ENCODE peak calls at places on chromosomes 1 and 21, in four cellular contexts. One of them, this sample, is unnamed.
A peak's percentile ranks its signal among the peaks of the same experiment; 100 is the strongest.

GRCh38 chr21:39000496-39000895 is 182.8 kb downstream of the PSMG1 start:
- DNase-seq in dorsolateral prefrontal cortex: no peak
- DNase-seq in right lobe of liver: no peak
- DNase-seq in pancreas: no peak
- DNase-seq in this sample: no peak

GRCh38 chr1:93080424-93080823 is 1.3 kb downstream of the MTF2 start:
- DNase-seq in dorsolateral prefrontal cortex: no peak
- DNase-seq in right lobe of liver: no peak
- DNase-seq in pancreas: no peak
- DNase-seq in this sample: no peak

GRCh38 chr1:177511036-177511435 is 340.3 kb downstream of the BRINP2 start:
- DNase-seq in dorsolateral prefrontal cortex: no peak
- DNase-seq in right lobe of liver: no peak
- DNase-seq in pancreas: no peak
- DNase-seq in this sample: no peak

GRCh38 chr1:59427155-59427554 is 130.3 kb downstream of the FGGY start:
- DNase-seq in dorsolateral prefrontal cortex: no peak
- DNase-seq in right lobe of liver: no peak
- DNase-seq in pancreas: no peak
- DNase-seq in this sample: no peak

GRCh38 chr1:41342774-41343355 is 18.4 kb upstream of the FOXO6 start:
- DNase-seq in dorsolateral prefrontal cortex: no peak
- DNase-seq in right lobe of liver: peak; percentile 31
- DNase-seq in pancreas: no peak
- DNase-seq in this sample: peak; percentile 27

GRCh38 chr21:42330380-42331336 is 15.4 kb upstream of the TFF3 start:
- DNase-seq in dorsolateral prefrontal cortex: no peak
- DNase-seq in right lobe of liver: peak; percentile 7
- DNase-seq in pancreas: no peak
- DNase-seq in this sample: peak; percentile 8

GRCh38 chr1:172450524-172450885 is 6.6 kb upstream of the PIGC start:
- DNase-seq in dorsolateral prefrontal cortex: no peak
- DNase-seq in right lobe of liver: peak; percentile 77
- DNase-seq in pancreas: no peak
- DNase-seq in this sample: no peak

GRCh38 chr1:6454856-6455751 is 10.9 kb downstream of the TNFRSF25 start:
- DNase-seq in dorsolateral prefrontal cortex: no peak
- DNase-seq in right lobe of liver: no peak
- DNase-seq in pancreas: no peak
- DNase-seq in this sample: no peak

GRCh38 chr1:87506147-87506546 is 177.5 kb downstream of the LMO4 start:
- DNase-seq in dorsolateral prefrontal cortex: no peak
- DNase-seq in right lobe of liver: no peak
- DNase-seq in pancreas: no peak
- DNase-seq in this sample: no peak

GRCh38 chr21:17921579-17922530 is 102.7 kb upstream of the C21orf91 start:
- DNase-seq in dorsolateral prefrontal cortex: no peak
- DNase-seq in right lobe of liver: no peak
- DNase-seq in pancreas: peak; percentile 13
- DNase-seq in this sample: no peak

GRCh38 chr1:50970508-50970885 is 452 bp downstream of the CDKN2C start:
- DNase-seq in dorsolateral prefrontal cortex: no peak
- DNase-seq in right lobe of liver: no peak
- DNase-seq in pancreas: no peak
- DNase-seq in this sample: no peak

GRCh38 chr1:7424352-7424890 is 346.7 kb upstream of the VAMP3 start:
- DNase-seq in dorsolateral prefrontal cortex: no peak
- DNase-seq in right lobe of liver: peak; percentile 13
- DNase-seq in pancreas: peak; percentile 77
- DNase-seq in this sample: peak; percentile 24

GRCh38 chr21:44255519-44255981 is 6.1 kb downstream of the DNMT3L start:
- DNase-seq in dorsolateral prefrontal cortex: no peak
- DNase-seq in right lobe of liver: peak; percentile 23
- DNase-seq in pancreas: no peak
- DNase-seq in this sample: peak; percentile 54

GRCh38 chr21:44478801-44479167 is 23.5 kb downstream of the LRRC3 start:
- DNase-seq in dorsolateral prefrontal cortex: peak; percentile 9
- DNase-seq in right lobe of liver: no peak
- DNase-seq in pancreas: no peak
- DNase-seq in this sample: peak; percentile 21

GRCh38 chr1:117656202-117656641 is 50.4 kb downstream of the TENT5C start:
- DNase-seq in dorsolateral prefrontal cortex: no peak
- DNase-seq in right lobe of liver: no peak
- DNase-seq in pancreas: no peak
- DNase-seq in this sample: peak; percentile 87

GRCh38 chr1:6538958-6539357 is 15.4 kb downstream of the NOL9 start:
- DNase-seq in dorsolateral prefrontal cortex: no peak
- DNase-seq in right lobe of liver: no peak
- DNase-seq in pancreas: no peak
- DNase-seq in this sample: no peak

GRCh38 chr1:247146671-247147070 is 25.1 kb downstream of the ZNF124 start:
- DNase-seq in dorsolateral prefrontal cortex: no peak
- DNase-seq in right lobe of liver: no peak
- DNase-seq in pancreas: no peak
- DNase-seq in this sample: no peak
- TF ChIP-seq CTCF in dorsolateral prefrontal cortex: no peak
- TF ChIP-seq CTCF in right lobe of liver: no peak
- TF ChIP-seq CTCF in pancreas: no peak
- TF ChIP-seq CTCF in this sample: no peak

GRCh38 chr1:47967868-47968267 is 29.3 kb downstream of the TRABD2B start:
- DNase-seq in dorsolateral prefrontal cortex: no peak
- DNase-seq in right lobe of liver: peak; percentile 3
- DNase-seq in pancreas: no peak
- DNase-seq in this sample: no peak

GRCh38 chr1:47969478-47969877 is 27.7 kb downstream of the TRABD2B start:
- DNase-seq in dorsolateral prefrontal cortex: no peak
- DNase-seq in right lobe of liver: peak; percentile 86
- DNase-seq in pancreas: no peak
- DNase-seq in this sample: no peak

GRCh38 chr1:47963093-47963492 is 34.1 kb downstream of the TRABD2B start:
- DNase-seq in dorsolateral prefrontal cortex: no peak
- DNase-seq in right lobe of liver: no peak
- DNase-seq in pancreas: no peak
- DNase-seq in this sample: no peak

GRCh38 chr1:47968489-47968888 is 28.7 kb downstream of the TRABD2B start:
- DNase-seq in dorsolateral prefrontal cortex: no peak
- DNase-seq in right lobe of liver: peak; percentile 28
- DNase-seq in pancreas: no peak
- DNase-seq in this sample: no peak

DNA sequence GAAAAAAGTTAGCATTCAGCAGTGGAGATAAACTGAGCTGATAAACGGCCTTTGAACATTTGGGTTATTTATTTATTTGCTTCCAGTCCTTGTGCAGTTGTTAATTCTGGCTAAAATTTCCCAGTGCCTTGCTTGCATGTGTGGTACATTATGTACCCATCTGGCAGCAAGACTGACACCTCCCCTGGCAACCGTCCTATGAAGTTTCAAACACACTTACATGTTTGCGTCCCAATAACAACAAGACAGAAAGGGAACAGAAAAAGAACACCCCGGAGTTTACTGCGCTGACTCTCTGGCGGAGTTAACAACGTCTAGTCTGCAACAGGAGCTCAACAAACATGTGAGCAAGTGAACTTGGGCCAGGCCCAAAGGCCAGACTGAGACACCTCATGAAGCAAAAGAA is 33.6 kb downstream of the TRABD2B start:
- DNase-seq in dorsolateral prefrontal cortex: no peak
- DNase-seq in right lobe of liver: peak; percentile 91
- DNase-seq in pancreas: peak; percentile 45
- DNase-seq in this sample: no peak
- H3K4me3 ChIP-seq in dorsolateral prefrontal cortex: no peak overlapping the region
- H3K4me3 ChIP-seq in right lobe of liver: no peak overlapping the region
- H3K4me3 ChIP-seq in pancreas: no peak overlapping the region
- H3K4me3 ChIP-seq in this sample: no peak overlapping the region

GRCh38 chr1:17079140-17079868 is 25.5 kb upstream of the SDHB start:
- DNase-seq in dorsolateral prefrontal cortex: no peak
- DNase-seq in right lobe of liver: no peak
- DNase-seq in pancreas: no peak
- DNase-seq in this sample: no peak

GRCh38 chr1:17071794-17072193 is 18.0 kb upstream of the SDHB start:
- DNase-seq in dorsolateral prefrontal cortex: no peak
- DNase-seq in right lobe of liver: no peak
- DNase-seq in pancreas: no peak
- DNase-seq in this sample: no peak

GRCh38 chr1:17080085-17080759 is 26.4 kb upstream of the SDHB start:
- DNase-seq in dorsolateral prefrontal cortex: no peak
- DNase-seq in right lobe of liver: no peak
- DNase-seq in pancreas: no peak
- DNase-seq in this sample: no peak

GRCh38 chr1:17080881-17081280 is 27.0 kb upstream of the SDHB start:
- DNase-seq in dorsolateral prefrontal cortex: no peak
- DNase-seq in right lobe of liver: no peak
- DNase-seq in pancreas: peak; percentile 92
- DNase-seq in this sample: no peak

GRCh38 chr1:17075470-17076255 is 21.8 kb upstream of the SDHB start:
- DNase-seq in dorsolateral prefrontal cortex: no peak
- DNase-seq in right lobe of liver: no peak
- DNase-seq in pancreas: no peak
- DNase-seq in this sample: peak; percentile 71
- TF ChIP-seq CTCF in dorsolateral prefrontal cortex: no peak
- TF ChIP-seq CTCF in right lobe of liver: peak; percentile 27
- TF ChIP-seq CTCF in pancreas: no peak
- TF ChIP-seq CTCF in this sample: no peak

DNA sequence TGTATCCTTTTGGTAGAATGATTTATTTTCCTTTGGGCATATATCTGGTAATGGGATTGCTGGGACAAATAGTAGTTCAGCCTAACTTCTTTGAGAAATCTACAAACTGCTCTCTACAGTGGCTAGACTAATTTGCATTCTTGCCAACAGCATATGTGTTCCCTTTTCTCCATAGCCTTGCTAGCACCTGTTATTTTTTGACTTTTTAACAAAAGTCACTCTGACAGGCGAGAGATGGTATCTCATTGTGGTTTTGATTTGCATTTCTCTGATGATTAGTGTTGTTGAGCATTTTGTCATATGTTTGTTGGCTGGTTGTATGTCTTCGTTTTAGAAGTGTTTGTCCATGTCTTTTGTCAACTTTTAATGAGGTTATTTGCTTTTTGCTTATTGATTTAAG is 99.8 kb downstream of the UCK2 start:
- DNase-seq in dorsolateral prefrontal cortex: no peak
- DNase-seq in right lobe of liver: no peak
- DNase-seq in pancreas: no peak
- DNase-seq in this sample: no peak
- H3K4me3 ChIP-seq in dorsolateral prefrontal cortex: no peak overlapping the region
- H3K4me3 ChIP-seq in right lobe of liver: no peak overlapping the region
- H3K4me3 ChIP-seq in pancreas: no peak overlapping the region
- H3K4me3 ChIP-seq in this sample: no peak overlapping the region

GRCh38 chr1:201385299-201385891 is 7.9 kb upstream of the TNNT2 start:
- DNase-seq in dorsolateral prefrontal cortex: no peak
- DNase-seq in right lobe of liver: peak; percentile 78
- DNase-seq in pancreas: peak; percentile 63
- DNase-seq in this sample: no peak
- TF ChIP-seq CTCF in dorsolateral prefrontal cortex: peak; percentile 31
- TF ChIP-seq CTCF in right lobe of liver: peak; percentile 92
- TF ChIP-seq CTCF in pancreas: peak; percentile 85
- TF ChIP-seq CTCF in this sample: peak; percentile 73

GRCh38 chr1:247345881-247346280 is 14.2 kb upstream of the ZNF496 start:
- DNase-seq in dorsolateral prefrontal cortex: no peak
- DNase-seq in right lobe of liver: no peak
- DNase-seq in pancreas: no peak
- DNase-seq in this sample: no peak

GRCh38 chr1:247343801-247344200 is 12.1 kb upstream of the ZNF496 start:
- DNase-seq in dorsolateral prefrontal cortex: no peak
- DNase-seq in right lobe of liver: no peak
- DNase-seq in pancreas: no peak
- DNase-seq in this sample: peak; percentile 19

GRCh38 chr1:247352175-247352574 is 20.5 kb upstream of the ZNF496 start:
- DNase-seq in dorsolateral prefrontal cortex: no peak
- DNase-seq in right lobe of liver: no peak
- DNase-seq in pancreas: no peak
- DNase-seq in this sample: no peak

GRCh38 chr1:247347395-247348222 is 15.9 kb upstream of the ZNF496 start:
- DNase-seq in dorsolateral prefrontal cortex: no peak
- DNase-seq in right lobe of liver: no peak
- DNase-seq in pancreas: no peak
- DNase-seq in this sample: no peak
- H3K4me3 ChIP-seq in dorsolateral prefrontal cortex: peak overlapping the region; percentile 53
- H3K4me3 ChIP-seq in right lobe of liver: no peak overlapping the region
- H3K4me3 ChIP-seq in pancreas: no peak overlapping the region
- H3K4me3 ChIP-seq in this sample: no peak overlapping the region

GRCh38 chr1:38990746-38991637 is at the start of gene AKIRIN1:
- DNase-seq in dorsolateral prefrontal cortex: peak; percentile 99
- DNase-seq in right lobe of liver: peak; percentile 100
- DNase-seq in pancreas: peak; percentile 99
- DNase-seq in this sample: peak; percentile 100
- TF ChIP-seq CTCF in dorsolateral prefrontal cortex: no peak
- TF ChIP-seq CTCF in right lobe of liver: peak; percentile 29
- TF ChIP-seq CTCF in pancreas: no peak
- TF ChIP-seq CTCF in this sample: no peak

GRCh38 chr21:33976980-33977720 is 61.5 kb upstream of the ATP5PO start:
- DNase-seq in dorsolateral prefrontal cortex: no peak
- DNase-seq in right lobe of liver: no peak
- DNase-seq in pancreas: no peak
- DNase-seq in this sample: no peak
- H3K4me3 ChIP-seq in dorsolateral prefrontal cortex: no peak overlapping the region
- H3K4me3 ChIP-seq in right lobe of liver: no peak overlapping the region
- H3K4me3 ChIP-seq in pancreas: no peak overlapping the region
- H3K4me3 ChIP-seq in this sample: no peak overlapping the region